ENCODE peak calls at places on chromosomes 5 and 9, in nine cellular contexts. X, U, A, L, V, D, H, W and F are unnamed samples.

GRCh38 chr5:33423018-33423630 is 17.6 kb upstream of the TARS1 start:
- DNase-seq in X (no peak), U (no peak), A (no peak), L (no peak), V (no peak), D (no peak), H (no peak), W (no peak), F (no peak)

GRCh38 chr9:115413766-115414382 is 295.9 kb upstream of the TNC start:
- DNase-seq in X (no peak), U (no peak), A (no peak), L (no peak), V (no peak), D (no peak), H (no peak), W (no peak), F (no peak)

GRCh38 chr5:120159155-120159554 is 304.9 kb upstream of the PRR16 start:
- DNase-seq in X (no peak), U (no peak), A (no peak), L (no peak), V (no peak), D (no peak), H (no peak), W (no peak), F (no peak)

GRCh38 chr5:123721721-123722276 is 209.8 kb downstream of the CSNK1G3 start:
- DNase-seq in X (no peak), U (no peak), A (no peak), L (no peak), V (no peak), D (no peak), H (no peak), W (no peak), F (no peak)

GRCh38 chr9:108217601-108218190 is 638.1 kb downstream of the ACTL7B start:
- DNase-seq in X (no peak), U (no peak), A (no peak), L (no peak), V (no peak), D (no peak), H (no peak), W (peak), F (no peak)

GRCh38 chr9:16928179-16928945 is 57.9 kb upstream of the BNC2 start:
- DNase-seq in X (no peak), U (no peak), A (no peak), L (no peak), V (no peak), D (no peak), H (no peak), W (peak), F (no peak)

GRCh38 chr5:31811210-31811609 is 172.3 kb downstream of the PDZD2 start:
- DNase-seq in X (no peak), U (no peak), A (no peak), L (no peak), V (no peak), D (no peak), H (no peak), W (no peak), F (no peak)

GRCh38 chr9:99072040-99072394 is 32.9 kb upstream of the TGFBR1 start:
- DNase-seq in X (no peak), U (no peak), A (no peak), L (no peak), V (peak), D (no peak), H (no peak), W (no peak), F (no peak)

GRCh38 chr9:109050444-109050843 is 37.1 kb upstream of the CTNNAL1 start:
- DNase-seq in X (no peak), U (no peak), A (no peak), L (no peak), V (no peak), D (no peak), H (no peak), W (peak), F (no peak)

GRCh38 chr5:133831506-133832224 is 136.8 kb downstream of the C5orf15 start:
- DNase-seq in X (no peak), U (no peak), A (no peak), L (no peak), V (no peak), D (no peak), H (no peak), W (no peak), F (no peak)

GRCh38 chr5:133652951-133653601 is 40.7 kb upstream of the FSTL4 start:
- DNase-seq in X (no peak), U (no peak), A (no peak), L (no peak), V (no peak), D (no peak), H (no peak), W (peak), F (no peak)

GRCh38 chr9:131276891-131277672 is 772 bp upstream of the FAM78A start:
- DNase-seq in X (no peak), U (no peak), A (no peak), L (no peak), V (peak), D (no peak), H (no peak), W (no peak), F (no peak)

GRCh38 chr9:128271512-128271911 is 4.3 kb downstream of the GOLGA2 start:
- DNase-seq in X (no peak), U (no peak), A (no peak), L (no peak), V (peak), D (no peak), H (no peak), W (no peak), F (no peak)

GRCh38 chr9:118637681-118638080 is 731.6 kb downstream of the BRINP1 start:
- DNase-seq in X (no peak), U (no peak), A (no peak), L (no peak), V (no peak), D (no peak), H (no peak), W (no peak), F (no peak)

GRCh38 chr9:133119039-133119438 is 2.0 kb downstream of the RALGDS start:
- DNase-seq in X (no peak), U (no peak), A (no peak), L (peak), V (no peak), D (no peak), H (no peak), W (no peak), F (no peak)

GRCh38 chr9:133119461-133120342 is 1.3 kb downstream of the RALGDS start:
- DNase-seq in X (no peak), U (no peak), A (no peak), L (peak), V (no peak), D (no peak), H (no peak), W (no peak), F (no peak)

GRCh38 chr9:133122167-133122550 is 1.1 kb upstream of the RALGDS start:
- DNase-seq in X (no peak), U (no peak), A (no peak), L (no peak), V (no peak), D (no peak), H (no peak), W (no peak), F (no peak)

GRCh38 chr9:133121200-133122166 is at the start of gene RALGDS:
- DNase-seq in X (peak), U (peak), A (peak), L (peak), V (peak), D (peak), H (no peak), W (peak), F (peak)

DNA sequence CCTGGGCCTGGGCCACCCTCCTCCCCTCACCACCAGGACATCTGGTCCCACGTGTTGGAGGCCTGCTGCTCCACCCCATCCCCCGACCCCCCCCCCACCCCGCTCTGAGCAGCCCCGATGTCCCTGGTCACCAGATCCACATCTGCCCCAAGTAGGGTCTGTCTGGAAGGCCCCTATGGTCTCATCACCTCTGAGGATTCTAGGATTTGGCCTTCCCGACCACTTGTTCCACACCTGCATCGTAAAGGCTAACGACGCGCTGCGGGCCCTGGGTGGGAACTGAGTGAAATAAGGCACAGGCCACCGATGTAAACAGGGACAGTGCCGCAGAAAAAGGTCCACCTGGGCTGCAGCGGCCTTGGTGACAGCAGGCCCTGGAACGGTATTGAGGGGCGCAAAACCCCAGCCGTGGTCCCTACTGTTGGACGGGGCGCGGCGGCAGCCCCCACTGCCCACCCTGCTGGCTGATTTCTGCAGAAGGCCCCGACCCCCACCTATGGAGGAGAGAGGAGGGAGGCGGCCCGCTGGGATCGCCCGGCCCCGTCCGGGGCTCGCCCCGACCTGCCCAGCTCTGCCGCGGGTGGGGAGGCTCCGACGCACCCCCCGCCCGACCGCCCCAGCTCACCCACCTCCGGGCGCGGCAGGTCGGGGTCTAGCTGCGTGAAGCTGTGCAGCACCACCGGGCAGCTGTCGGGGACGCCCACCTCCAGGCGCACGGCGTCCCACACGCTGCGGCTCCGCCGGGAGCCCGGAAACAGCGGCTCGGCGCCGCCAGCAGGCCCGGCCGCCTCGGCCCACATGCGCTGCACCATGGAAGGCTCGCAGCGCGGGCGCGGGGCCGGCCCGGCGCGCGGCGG is 469 bp downstream of the RALGDS start:
- DNase-seq in X (no peak), U (no peak), A (no peak), L (peak), V (peak), D (peak), H (no peak), W (no peak), F (no peak)
- TF ChIP-seq POLR2A in X (peak), U (no peak), A (peak), L (no peak), V (no peak), D (no peak), H (no peak), W (no peak), F (peak)

GRCh38 chr5:141711687-141712086 is 29.7 kb upstream of the ARAP3 start:
- DNase-seq in X (no peak), U (no peak), A (no peak), L (no peak), V (no peak), D (no peak), H (no peak), W (no peak), F (no peak)

GRCh38 chr5:141708016-141708415 is 26.0 kb upstream of the ARAP3 start:
- DNase-seq in X (no peak), U (no peak), A (no peak), L (no peak), V (peak), D (no peak), H (no peak), W (no peak), F (peak)

GRCh38 chr5:141707535-141707934 is 25.5 kb upstream of the ARAP3 start:
- DNase-seq in X (no peak), U (no peak), A (no peak), L (no peak), V (no peak), D (no peak), H (no peak), W (no peak), F (no peak)

GRCh38 chr5:141713616-141714309 is 31.7 kb upstream of the ARAP3 start:
- DNase-seq in X (no peak), U (no peak), A (no peak), L (no peak), V (no peak), D (no peak), H (no peak), W (no peak), F (no peak)

GRCh38 chr5:141709704-141710267 is 27.8 kb upstream of the ARAP3 start:
- DNase-seq in X (no peak), U (no peak), A (no peak), L (no peak), V (no peak), D (no peak), H (no peak), W (no peak), F (no peak)
- TF ChIP-seq POLR2AphosphoS5 in X (no peak), U (no peak), A (no peak), L (no peak), V (no peak), D (no peak), H (no peak), W (no peak), F (no peak)

GRCh38 chr5:154277499-154277898 is 87.0 kb downstream of the GALNT10 start:
- DNase-seq in X (no peak), U (no peak), A (no peak), L (no peak), V (no peak), D (no peak), H (no peak), W (no peak), F (no peak)

GRCh38 chr5:154276236-154276792 is 85.8 kb downstream of the GALNT10 start:
- DNase-seq in X (no peak), U (no peak), A (no peak), L (no peak), V (no peak), D (no peak), H (no peak), W (no peak), F (no peak)

GRCh38 chr5:154278172-154278571 is 87.6 kb downstream of the GALNT10 start:
- DNase-seq in X (no peak), U (no peak), A (no peak), L (no peak), V (no peak), D (no peak), H (no peak), W (no peak), F (no peak)

GRCh38 chr5:154278908-154279307 is 88.4 kb downstream of the GALNT10 start:
- DNase-seq in X (no peak), U (no peak), A (no peak), L (no peak), V (no peak), D (no peak), H (peak), W (no peak), F (no peak)

DNA sequence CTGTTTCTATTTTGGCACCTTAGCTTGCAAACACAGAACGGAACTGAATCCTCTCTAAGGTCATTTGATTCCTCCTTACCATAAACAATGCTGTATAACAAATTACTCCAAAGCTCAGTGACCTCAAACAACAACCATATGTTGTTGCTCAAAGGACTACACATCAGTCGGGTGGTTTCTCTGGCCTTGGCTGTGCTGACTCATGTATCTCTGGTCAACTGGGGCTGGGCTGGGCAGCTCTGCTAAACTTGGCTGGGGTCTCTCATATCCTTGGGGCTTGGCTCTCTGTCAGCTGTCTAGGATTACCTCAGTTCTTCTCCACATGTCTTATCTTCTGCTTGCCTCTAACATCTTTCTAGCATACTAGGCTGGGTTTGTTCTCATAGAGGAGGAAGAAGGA is 86.4 kb downstream of the GALNT10 start:
- DNase-seq in X (no peak), U (no peak), A (peak), L (peak), V (peak), D (no peak), H (no peak), W (peak), F (peak)
- TF ChIP-seq EP300 in X (no peak), U (no peak), A (no peak), L (no peak), V (no peak), D (no peak), H (no peak), W (no peak), F (no peak)

GRCh38 chr5:111246459-111246858 is 22.3 kb downstream of the CAMK4 start:
- DNase-seq in X (no peak), U (no peak), A (no peak), L (no peak), V (no peak), D (no peak), H (no peak), W (no peak), F (no peak)

GRCh38 chr5:111252799-111253564 is 28.8 kb downstream of the CAMK4 start:
- DNase-seq in X (no peak), U (no peak), A (no peak), L (no peak), V (no peak), D (no peak), H (no peak), W (no peak), F (peak)

GRCh38 chr5:111251941-111252340 is 27.8 kb downstream of the CAMK4 start:
- DNase-seq in X (no peak), U (no peak), A (no peak), L (no peak), V (no peak), D (no peak), H (no peak), W (no peak), F (no peak)

GRCh38 chr5:111245654-111246053 is 21.5 kb downstream of the CAMK4 start:
- DNase-seq in X (no peak), U (no peak), A (no peak), L (no peak), V (no peak), D (no peak), H (no peak), W (no peak), F (no peak)

DNA sequence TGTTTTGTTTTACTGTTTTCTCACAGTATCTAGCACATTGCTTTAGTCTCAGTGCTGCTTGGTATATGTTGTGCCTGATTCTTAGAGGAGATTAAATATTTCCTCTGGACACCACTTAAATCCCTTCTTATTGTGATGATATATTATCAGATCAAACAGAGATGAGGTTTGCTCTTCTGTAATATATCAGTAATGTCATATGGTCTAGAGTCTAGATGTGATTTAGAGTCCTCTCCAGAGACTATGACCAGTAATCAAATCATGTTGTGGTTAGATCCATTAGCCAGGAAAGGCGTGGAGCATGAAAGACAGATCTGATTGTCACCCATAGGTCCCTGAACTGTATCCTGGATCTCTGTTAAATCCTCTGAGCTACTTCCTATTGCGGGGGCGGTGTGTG is 24.4 kb downstream of the CAMK4 start:
- DNase-seq in X (no peak), U (no peak), A (no peak), L (no peak), V (no peak), D (no peak), H (no peak), W (no peak), F (no peak)
- TF ChIP-seq POLR2A in X (no peak), U (no peak), A (no peak), L (no peak), V (no peak), D (no peak), H (no peak), W (no peak), F (no peak)

GRCh38 chr9:137037035-137037434 is 5.1 kb upstream of the FUT7 start:
- DNase-seq in X (no peak), U (no peak), A (no peak), L (no peak), V (no peak), D (no peak), H (no peak), W (no peak), F (no peak)
- TF ChIP-seq POLR2AphosphoS5 in X (no peak), U (no peak), A (no peak), L (no peak), V (no peak), D (no peak), H (no peak), W (no peak), F (no peak)

GRCh38 chr9:123525957-123526356 is 170.0 kb downstream of the CRB2 start:
- DNase-seq in X (no peak), U (no peak), A (no peak), L (no peak), V (no peak), D (no peak), H (no peak), W (no peak), F (no peak)
- TF ChIP-seq EP300 in X (no peak), U (no peak), A (no peak), L (no peak), V (no peak), D (no peak), H (no peak), W (no peak), F (no peak)